ENCODE peak calls at places on chromosome 7, in eight cellular contexts. H, R, F, C, D, L, P and M are unnamed samples.

GRCh38 chr7:151851160-151851751 is 25.7 kb downstream of the PRKAG2 start:
- DNase-seq in L (no peak), P (no peak), R (no peak), F (no peak), C (peak), H (no peak), D (no peak), M (peak)

GRCh38 chr7:19107392-19108147 is 9.9 kb downstream of the TWIST1 start:
- DNase-seq in R (peak), L (peak), F (peak), H (peak), C (peak), D (peak), P (peak), M (no peak)

GRCh38 chr7:92485974-92486373 is 8.2 kb upstream of the ERVW-1 start:
- DNase-seq in R (no peak), F (no peak), H (no peak), P (no peak), L (no peak), C (no peak), D (no peak), M (no peak)

GRCh38 chr7:149879801-149880738 is 6.3 kb downstream of the ATP6V0E2 start:
- DNase-seq in R (no peak), F (no peak), D (no peak), P (no peak), L (no peak), H (no peak), C (no peak), M (no peak)

GRCh38 chr7:47775238-47775637 is 173.0 kb downstream of the PKD1L1 start:
- DNase-seq in F (no peak), R (no peak), C (no peak), P (no peak), L (no peak), H (no peak), D (no peak), M (no peak)

GRCh38 chr7:47379629-47380324 is 202.1 kb downstream of the TNS3 start:
- DNase-seq in L (no peak), D (no peak), F (peak), C (peak), P (peak), R (peak), H (no peak), M (peak)

GRCh38 chr7:135281363-135281949 is 47.8 kb downstream of the STRA8 start:
- DNase-seq in F (peak), D (peak), R (peak), H (peak), L (peak), C (peak), P (peak), M (peak)

GRCh38 chr7:691361-692045 is 35.0 kb upstream of the DNAAF5 start:
- DNase-seq in D (no peak), R (no peak), L (no peak), F (no peak), H (no peak), C (no peak), P (peak), M (no peak)

GRCh38 chr7:105610165-105610930 is 29.1 kb upstream of the EFCAB10 start:
- DNase-seq in H (no peak), L (no peak), F (no peak), D (no peak), R (no peak), P (no peak), C (no peak), M (no peak)

GRCh38 chr7:4103352-4104091 is 578.6 kb upstream of the FOXK1 start:
- DNase-seq in P (no peak), D (no peak), F (peak), H (peak), R (peak), L (peak), C (peak), M (no peak)

GRCh38 chr7:158992759-158993158 is 136.4 kb downstream of the DYNC2I1 start:
- DNase-seq in H (no peak), R (no peak), C (no peak), P (no peak), F (no peak), D (no peak), L (no peak), M (no peak)
- TF ChIP-seq EZH2 in H (no peak), R (peak), C (no peak), P (peak), F (no peak), D (no peak), L (peak), M (no peak)

GRCh38 chr7:99971242-99971641 is 4.6 kb downstream of the AZGP1 start:
- DNase-seq in F (no peak), H (no peak), L (no peak), D (no peak), C (no peak), R (no peak), P (no peak), M (no peak)

GRCh38 chr7:99974681-99975080 is 1.1 kb downstream of the AZGP1 start:
- DNase-seq in C (no peak), F (no peak), L (no peak), R (no peak), H (no peak), P (no peak), D (no peak), M (no peak)

GRCh38 chr7:99976626-99977025 is 795 bp upstream of the AZGP1 start:
- DNase-seq in P (no peak), R (no peak), L (no peak), C (no peak), F (no peak), H (no peak), D (no peak), M (no peak)

GRCh38 chr7:99975782-99976521 is at the start of gene AZGP1:
- DNase-seq in L (no peak), C (peak), D (peak), P (peak), R (no peak), H (no peak), F (peak), M (no peak)
- H3K27ac ChIP-seq in L (no peak), C (no peak), D (no peak), P (no peak), R (no peak), H (no peak), F (no peak), M (no peak)

DNA sequence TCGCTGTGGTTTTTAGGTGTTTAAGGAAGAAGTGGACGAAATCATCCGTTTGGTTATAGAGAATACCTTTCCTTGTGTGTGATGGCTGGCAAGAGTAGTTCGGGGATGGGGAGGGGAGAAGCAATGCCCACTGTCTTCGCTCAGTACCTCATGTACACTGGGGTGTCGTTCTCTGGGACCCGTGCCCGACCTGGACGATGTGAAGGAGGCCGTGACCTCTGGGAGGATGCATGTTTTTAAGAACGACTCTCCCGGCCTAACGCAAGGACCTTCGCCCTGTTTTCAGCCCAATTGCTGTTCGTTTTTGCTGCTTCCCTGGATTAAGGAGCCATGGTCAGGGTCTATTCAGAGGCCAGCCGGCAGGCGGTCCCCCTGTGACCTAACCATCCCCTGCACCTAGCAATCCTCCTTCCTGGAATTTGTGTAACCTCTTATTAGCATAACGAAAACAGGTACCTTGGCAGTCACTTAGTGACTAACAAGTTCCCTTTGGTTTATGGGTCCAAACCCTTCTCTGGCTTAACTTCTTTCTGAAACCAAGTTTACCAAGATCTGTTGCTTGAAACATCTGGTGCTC is 1.3 kb downstream of the NFE2L3 start:
- DNase-seq in L (peak), D (peak), H (no peak), P (no peak), C (peak), F (peak), R (no peak), M (peak)
- TF ChIP-seq EZH2 in L (no peak), D (no peak), H (no peak), P (peak), C (no peak), F (peak), R (no peak), M (no peak)

DNA sequence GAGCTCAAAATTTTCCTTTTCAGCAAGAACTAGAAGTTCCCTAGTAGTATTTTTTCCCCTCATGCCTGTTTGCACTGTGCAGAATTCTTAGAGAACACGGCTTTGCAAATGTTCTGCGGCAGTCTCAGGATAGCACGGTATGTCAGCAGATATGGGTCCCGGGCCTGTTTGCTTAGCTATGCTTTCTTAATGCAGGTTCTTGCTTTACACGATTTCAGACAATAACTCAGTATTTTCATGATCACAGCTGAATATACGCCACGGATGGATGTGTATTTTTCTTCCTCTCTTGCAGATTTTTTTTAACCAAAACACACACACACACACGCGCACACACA is 137.3 kb downstream of the HECW1 start:
- DNase-seq in D (no peak), P (peak), R (no peak), F (no peak), L (no peak), C (no peak), H (no peak), M (no peak)
- H3K27ac ChIP-seq in D (no peak), P (peak), R (no peak), F (peak), L (no peak), C (peak), H (no peak), M (no peak)

GRCh38 chr7:155811560-155811894 is 736 bp downstream of the SHH start:
- DNase-seq in L (no peak), C (peak), F (no peak), D (no peak), H (no peak), P (peak), R (no peak), M (no peak)

GRCh38 chr7:155810607-155811559 is 1.4 kb downstream of the SHH start:
- DNase-seq in L (no peak), F (no peak), H (no peak), R (no peak), C (peak), P (no peak), D (no peak), M (no peak)

GRCh38 chr7:155813791-155814568 is 1.7 kb upstream of the SHH start:
- DNase-seq in F (no peak), P (no peak), H (no peak), R (no peak), L (no peak), D (peak), C (no peak), M (no peak)

GRCh38 chr7:155813125-155813524 is 862 bp upstream of the SHH start:
- DNase-seq in D (peak), H (no peak), P (no peak), R (no peak), C (no peak), F (no peak), L (no peak), M (no peak)

DNA sequence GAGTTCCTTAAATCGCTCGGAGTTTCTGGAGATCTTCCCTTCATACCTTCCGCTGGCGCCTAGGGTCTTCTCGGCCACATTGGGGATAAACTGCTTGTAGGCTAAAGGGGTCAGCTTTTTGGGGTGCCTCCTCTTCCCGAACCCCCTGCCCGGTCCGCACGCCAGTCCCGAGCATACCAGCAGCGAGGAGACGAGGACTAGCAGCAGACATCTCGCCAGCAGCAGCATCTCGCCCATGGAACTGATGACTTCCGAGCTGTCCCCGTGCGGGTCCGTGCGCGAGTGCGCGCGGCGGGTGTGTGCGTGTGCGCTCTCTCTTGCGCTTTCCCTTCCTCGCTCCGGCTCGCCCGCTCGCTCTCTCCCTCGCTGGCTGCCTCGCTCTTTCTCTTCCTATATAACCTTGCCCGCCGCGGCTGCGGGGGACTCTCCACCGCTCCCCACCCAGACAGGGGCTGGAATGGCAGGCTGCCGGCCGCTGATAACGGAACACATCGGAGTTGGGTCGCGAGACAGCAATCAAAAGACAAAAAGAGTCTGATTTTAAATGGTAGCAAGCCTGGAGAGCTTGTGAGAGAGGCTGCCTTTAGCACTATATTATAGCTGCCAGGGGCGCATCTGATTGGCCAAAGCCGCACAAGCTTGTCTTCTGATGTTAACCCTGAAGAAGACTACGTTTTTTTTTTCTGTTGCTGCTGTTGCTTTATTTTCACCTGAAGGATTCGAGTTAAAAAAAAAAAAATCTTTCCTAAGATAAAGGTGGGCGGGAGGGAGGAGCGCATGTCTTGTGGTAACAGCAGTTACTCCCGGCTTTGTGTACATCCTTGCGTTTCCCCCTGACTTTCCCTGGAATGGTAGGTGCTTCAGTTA is at the start of gene SHH:
- DNase-seq in H (no peak), L (no peak), D (peak), R (no peak), C (no peak), F (peak), P (peak), M (no peak)
- TF ChIP-seq EZH2 in H (peak), L (peak), D (no peak), R (peak), C (peak), F (peak), P (peak), M (no peak)

DNA sequence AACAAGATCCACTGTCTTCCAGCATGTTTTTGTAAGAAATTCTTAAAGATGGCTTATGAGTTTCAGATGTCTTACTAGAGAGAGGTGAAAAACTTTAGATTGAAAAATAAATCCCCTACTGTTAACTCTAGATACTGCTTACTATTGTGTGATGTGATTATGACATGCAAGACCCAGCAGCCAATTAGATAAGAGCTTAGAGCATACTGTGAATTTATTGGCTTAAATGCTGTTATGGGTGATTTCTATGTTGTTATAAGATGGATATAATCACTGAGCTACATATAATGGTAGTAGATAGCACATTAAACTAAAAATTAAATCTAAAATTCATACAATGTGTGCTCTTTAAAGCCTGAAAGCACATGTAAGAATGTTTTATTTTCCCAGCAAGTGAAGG is at the start of gene RNF133:
- DNase-seq in R (no peak), L (no peak), F (no peak), D (no peak), P (no peak), C (no peak), H (no peak), M (no peak)
- H3K27ac ChIP-seq in R (no peak), L (no peak), F (no peak), D (no peak), P (no peak), C (no peak), H (no peak), M (no peak)

GRCh38 chr7:88835147-88835728 is 39.7 kb upstream of the TEX47 start:
- DNase-seq in C (peak), H (peak), R (peak), F (no peak), P (peak), L (no peak), D (peak), M (no peak)
- TF ChIP-seq EZH2 in C (no peak), H (no peak), R (no peak), F (no peak), P (no peak), L (no peak), D (no peak), M (no peak)

GRCh38 chr7:132131196-132131595 is 445.1 kb downstream of the PLXNA4 start:
- DNase-seq in F (no peak), P (no peak), H (no peak), C (peak), R (no peak), D (no peak), L (no peak), M (peak)
- H3K27ac ChIP-seq in F (no peak), P (no peak), H (no peak), C (no peak), R (no peak), D (no peak), L (no peak), M (no peak)